ENCODE peak calls at places on chromosomes 13 and 19, in seven cellular contexts. One of them, this sample, is unnamed.

GRCh38 chr13:36778083-36778671 is 40.8 kb upstream of the RFXAP start:
- DNase-seq in fibroblast of the aortic adventitia: peak; percentile 23
- DNase-seq in cardiac muscle cell: no peak
- DNase-seq in stomach: no peak
- DNase-seq in bronchial epithelial cell: no peak
- DNase-seq in choroid plexus epithelial cell: peak; percentile 80
- DNase-seq in mucosa of descending colon: no peak
- DNase-seq in this sample: no peak

GRCh38 chr19:11196406-11197287 is 698 bp downstream of the KANK2 start:
- DNase-seq in fibroblast of the aortic adventitia: no peak
- DNase-seq in cardiac muscle cell: peak; percentile 53
- DNase-seq in stomach: peak; percentile 36
- DNase-seq in bronchial epithelial cell: no peak
- DNase-seq in choroid plexus epithelial cell: peak; percentile 34
- DNase-seq in mucosa of descending colon: peak; percentile 37
- DNase-seq in this sample: no peak

GRCh38 chr13:98556968-98557591 is 19.8 kb downstream of the STK24 start:
- DNase-seq in fibroblast of the aortic adventitia: no peak
- DNase-seq in cardiac muscle cell: no peak
- DNase-seq in stomach: peak; percentile 39
- DNase-seq in bronchial epithelial cell: no peak
- DNase-seq in choroid plexus epithelial cell: no peak
- DNase-seq in mucosa of descending colon: no peak
- DNase-seq in this sample: no peak

GRCh38 chr13:32501058-32501457 is 37.5 kb downstream of the N4BP2L2 start:
- DNase-seq in fibroblast of the aortic adventitia: no peak
- DNase-seq in cardiac muscle cell: no peak
- DNase-seq in stomach: no peak
- DNase-seq in bronchial epithelial cell: no peak
- DNase-seq in choroid plexus epithelial cell: peak; percentile 22
- DNase-seq in mucosa of descending colon: no peak
- DNase-seq in this sample: no peak

GRCh38 chr19:11267316-11268085 is 5.2 kb upstream of the DOCK6 start:
- DNase-seq in fibroblast of the aortic adventitia: no peak
- DNase-seq in cardiac muscle cell: no peak
- DNase-seq in stomach: no peak
- DNase-seq in bronchial epithelial cell: no peak
- DNase-seq in choroid plexus epithelial cell: no peak
- DNase-seq in mucosa of descending colon: no peak
- DNase-seq in this sample: no peak

GRCh38 chr13:99802416-99802815 is 169.2 kb downstream of the ZIC5 start:
- DNase-seq in fibroblast of the aortic adventitia: no peak
- DNase-seq in cardiac muscle cell: no peak
- DNase-seq in stomach: no peak
- DNase-seq in bronchial epithelial cell: peak; percentile 70
- DNase-seq in choroid plexus epithelial cell: no peak
- DNase-seq in mucosa of descending colon: no peak
- DNase-seq in this sample: no peak

GRCh38 chr13:26628706-26629105 is 71.2 kb downstream of the WASF3 start:
- DNase-seq in fibroblast of the aortic adventitia: peak; percentile 51
- DNase-seq in cardiac muscle cell: peak; percentile 23
- DNase-seq in stomach: no peak
- DNase-seq in bronchial epithelial cell: peak; percentile 28
- DNase-seq in choroid plexus epithelial cell: peak; percentile 76
- DNase-seq in mucosa of descending colon: peak; percentile 27
- DNase-seq in this sample: no peak

GRCh38 chr19:8329993-8330392 is 8.7 kb downstream of the RPS28 start:
- DNase-seq in fibroblast of the aortic adventitia: no peak
- DNase-seq in cardiac muscle cell: no peak
- DNase-seq in stomach: no peak
- DNase-seq in bronchial epithelial cell: peak; percentile 66
- DNase-seq in choroid plexus epithelial cell: no peak
- DNase-seq in mucosa of descending colon: no peak
- DNase-seq in this sample: no peak

GRCh38 chr13:98474292-98474691 is 102.6 kb downstream of the STK24 start:
- DNase-seq in fibroblast of the aortic adventitia: no peak
- DNase-seq in cardiac muscle cell: no peak
- DNase-seq in stomach: no peak
- DNase-seq in bronchial epithelial cell: no peak
- DNase-seq in choroid plexus epithelial cell: no peak
- DNase-seq in mucosa of descending colon: no peak
- DNase-seq in this sample: no peak

GRCh38 chr13:27535546-27535945 is 84.8 kb downstream of the LNX2 start:
- DNase-seq in fibroblast of the aortic adventitia: no peak
- DNase-seq in cardiac muscle cell: no peak
- DNase-seq in stomach: no peak
- DNase-seq in bronchial epithelial cell: peak; percentile 33
- DNase-seq in choroid plexus epithelial cell: no peak
- DNase-seq in mucosa of descending colon: no peak
- DNase-seq in this sample: no peak

GRCh38 chr19:42175952-42176648 is 41.4 kb downstream of the DEDD2 start:
- DNase-seq in fibroblast of the aortic adventitia: peak; percentile 25
- DNase-seq in cardiac muscle cell: no peak
- DNase-seq in stomach: no peak
- DNase-seq in bronchial epithelial cell: no peak
- DNase-seq in choroid plexus epithelial cell: peak; percentile 47
- DNase-seq in mucosa of descending colon: no peak
- DNase-seq in this sample: peak; percentile 15

GRCh38 chr19:644789-645188 is 5.1 kb downstream of the FGF22 start:
- DNase-seq in fibroblast of the aortic adventitia: no peak
- DNase-seq in cardiac muscle cell: no peak
- DNase-seq in stomach: no peak
- DNase-seq in bronchial epithelial cell: no peak
- DNase-seq in choroid plexus epithelial cell: no peak
- DNase-seq in mucosa of descending colon: no peak
- DNase-seq in this sample: no peak

GRCh38 chr19:10603084-10603872 is 16.2 kb upstream of the AP1M2 start:
- DNase-seq in fibroblast of the aortic adventitia: no peak
- DNase-seq in cardiac muscle cell: peak; percentile 16
- DNase-seq in stomach: peak; percentile 57
- DNase-seq in bronchial epithelial cell: no peak
- DNase-seq in choroid plexus epithelial cell: peak; percentile 18
- DNase-seq in mucosa of descending colon: peak; percentile 59
- DNase-seq in this sample: no peak

GRCh38 chr13:109610517-109610916 is 175.9 kb downstream of the IRS2 start:
- DNase-seq in fibroblast of the aortic adventitia: no peak
- DNase-seq in cardiac muscle cell: peak; percentile 27
- DNase-seq in stomach: peak; percentile 48
- DNase-seq in bronchial epithelial cell: peak; percentile 22
- DNase-seq in choroid plexus epithelial cell: peak; percentile 26
- DNase-seq in mucosa of descending colon: peak; percentile 68
- DNase-seq in this sample: no peak

DNA sequence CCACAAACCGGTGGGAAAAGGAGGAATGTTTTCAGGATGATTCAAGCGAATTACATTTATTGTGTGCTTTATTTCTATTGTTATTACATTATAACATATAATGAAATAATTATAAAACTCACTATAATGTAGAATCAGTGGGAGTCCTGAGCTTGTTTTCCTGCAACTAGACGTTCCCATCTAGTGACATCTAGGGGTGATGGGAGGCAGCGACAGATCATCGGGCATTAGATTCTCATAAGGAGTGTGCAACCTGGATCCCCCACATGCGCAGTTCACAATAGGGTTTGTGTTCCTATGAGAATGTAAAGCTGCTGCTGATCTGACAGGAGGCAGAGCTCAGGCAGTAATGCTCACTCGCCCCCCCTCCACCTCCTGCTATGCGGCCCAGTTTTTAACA is 54.5 kb downstream of the SPTBN4 start:
- DNase-seq in fibroblast of the aortic adventitia: peak; percentile 55
- DNase-seq in cardiac muscle cell: no peak
- DNase-seq in stomach: no peak
- DNase-seq in bronchial epithelial cell: peak; percentile 20
- DNase-seq in choroid plexus epithelial cell: peak; percentile 53
- DNase-seq in mucosa of descending colon: no peak
- DNase-seq in this sample: no peak
- TF ChIP-seq CTCF in fibroblast of the aortic adventitia: peak; percentile 62
- TF ChIP-seq CTCF in cardiac muscle cell: peak; percentile 43
- TF ChIP-seq CTCF in stomach: no peak
- TF ChIP-seq CTCF in bronchial epithelial cell: peak; percentile 17
- TF ChIP-seq CTCF in choroid plexus epithelial cell: peak; percentile 57
- TF ChIP-seq CTCF in mucosa of descending colon: no peak
- TF ChIP-seq CTCF in this sample: no peak

GRCh38 chr19:19406878-19407639 is 1.6 kb downstream of the GATAD2A start:
- DNase-seq in fibroblast of the aortic adventitia: peak; percentile 53
- DNase-seq in cardiac muscle cell: no peak
- DNase-seq in stomach: peak; percentile 59
- DNase-seq in bronchial epithelial cell: peak; percentile 52
- DNase-seq in choroid plexus epithelial cell: peak; percentile 52
- DNase-seq in mucosa of descending colon: peak; percentile 72
- DNase-seq in this sample: peak; percentile 63

GRCh38 chr19:19409235-19410030 is 4.0 kb downstream of the GATAD2A start:
- DNase-seq in fibroblast of the aortic adventitia: no peak
- DNase-seq in cardiac muscle cell: no peak
- DNase-seq in stomach: no peak
- DNase-seq in bronchial epithelial cell: peak; percentile 71
- DNase-seq in choroid plexus epithelial cell: no peak
- DNase-seq in mucosa of descending colon: no peak
- DNase-seq in this sample: no peak

GRCh38 chr19:19405919-19406877 is 723 bp downstream of the GATAD2A start:
- DNase-seq in fibroblast of the aortic adventitia: peak; percentile 71
- DNase-seq in cardiac muscle cell: peak; percentile 69
- DNase-seq in stomach: peak; percentile 49
- DNase-seq in bronchial epithelial cell: no peak
- DNase-seq in choroid plexus epithelial cell: peak; percentile 52
- DNase-seq in mucosa of descending colon: peak; percentile 59
- DNase-seq in this sample: no peak

GRCh38 chr19:19404879-19405860 is at the start of gene GATAD2A:
- DNase-seq in fibroblast of the aortic adventitia: peak; percentile 92
- DNase-seq in cardiac muscle cell: peak; percentile 96
- DNase-seq in stomach: peak; percentile 96
- DNase-seq in bronchial epithelial cell: peak; percentile 87
- DNase-seq in choroid plexus epithelial cell: peak; percentile 93
- DNase-seq in mucosa of descending colon: peak; percentile 97
- DNase-seq in this sample: peak; percentile 94

GRCh38 chr19:19407640-19407933 is 2.1 kb downstream of the GATAD2A start:
- DNase-seq in fibroblast of the aortic adventitia: no peak
- DNase-seq in cardiac muscle cell: no peak
- DNase-seq in stomach: no peak
- DNase-seq in bronchial epithelial cell: no peak
- DNase-seq in choroid plexus epithelial cell: no peak
- DNase-seq in mucosa of descending colon: no peak
- DNase-seq in this sample: no peak
- H3K4me3 ChIP-seq in fibroblast of the aortic adventitia: peak overlapping the region; percentile 79
- H3K4me3 ChIP-seq in cardiac muscle cell: no peak overlapping the region
- H3K4me3 ChIP-seq in stomach: peak overlapping the region; percentile 93
- H3K4me3 ChIP-seq in bronchial epithelial cell: no peak overlapping the region
- H3K4me3 ChIP-seq in choroid plexus epithelial cell: peak overlapping the region; percentile 76
- H3K4me3 ChIP-seq in mucosa of descending colon: no peak overlapping the region
- H3K4me3 ChIP-seq in this sample: no peak overlapping the region

DNA sequence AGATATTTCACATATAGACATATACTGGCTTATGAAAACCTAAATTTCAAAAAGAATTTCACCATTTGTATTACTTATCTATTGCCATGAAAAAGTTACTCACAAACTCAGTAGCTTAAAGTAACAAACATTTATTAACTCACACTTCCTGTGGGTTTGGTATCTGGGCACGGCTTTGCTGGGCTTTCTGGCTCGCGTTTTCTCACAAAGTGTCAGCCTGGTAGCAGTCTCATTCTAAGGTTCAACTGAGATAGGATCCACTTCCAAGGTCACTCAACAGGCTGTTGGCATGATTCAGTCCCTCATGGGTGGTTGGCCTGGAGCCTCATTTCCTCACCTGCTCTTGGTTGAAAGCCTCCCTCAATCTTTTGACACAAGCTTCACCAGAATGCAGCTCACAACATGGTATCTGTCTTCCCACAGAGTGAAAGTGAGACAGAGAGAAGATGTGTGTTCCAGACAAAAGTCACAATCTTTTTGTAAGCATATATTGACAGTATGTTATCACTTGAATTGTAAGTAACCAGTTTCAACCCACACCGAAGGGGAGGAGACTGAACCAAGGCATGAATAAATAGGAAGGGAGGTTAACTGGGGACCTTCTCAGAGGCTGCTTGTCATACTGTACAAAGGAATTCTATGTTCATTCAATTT is 1065.8 kb upstream of the SPRY2 start:
- DNase-seq in fibroblast of the aortic adventitia: no peak
- DNase-seq in cardiac muscle cell: no peak
- DNase-seq in stomach: no peak
- DNase-seq in bronchial epithelial cell: no peak
- DNase-seq in choroid plexus epithelial cell: no peak
- DNase-seq in mucosa of descending colon: no peak
- DNase-seq in this sample: no peak
- TF ChIP-seq CTCF in fibroblast of the aortic adventitia: no peak
- TF ChIP-seq CTCF in cardiac muscle cell: no peak
- TF ChIP-seq CTCF in stomach: no peak
- TF ChIP-seq CTCF in bronchial epithelial cell: no peak
- TF ChIP-seq CTCF in choroid plexus epithelial cell: no peak
- TF ChIP-seq CTCF in mucosa of descending colon: no peak
- TF ChIP-seq CTCF in this sample: no peak

GRCh38 chr19:58455306-58455705 is 3.9 kb downstream of the ZNF324B start:
- DNase-seq in fibroblast of the aortic adventitia: no peak
- DNase-seq in cardiac muscle cell: no peak
- DNase-seq in stomach: no peak
- DNase-seq in bronchial epithelial cell: no peak
- DNase-seq in choroid plexus epithelial cell: no peak
- DNase-seq in mucosa of descending colon: no peak
- DNase-seq in this sample: no peak

GRCh38 chr19:58453743-58454142 is 2.3 kb downstream of the ZNF324B start:
- DNase-seq in fibroblast of the aortic adventitia: no peak
- DNase-seq in cardiac muscle cell: no peak
- DNase-seq in stomach: no peak
- DNase-seq in bronchial epithelial cell: no peak
- DNase-seq in choroid plexus epithelial cell: no peak
- DNase-seq in mucosa of descending colon: no peak
- DNase-seq in this sample: no peak

GRCh38 chr19:58456111-58456510 is 4.7 kb downstream of the ZNF324B start:
- DNase-seq in fibroblast of the aortic adventitia: no peak
- DNase-seq in cardiac muscle cell: no peak
- DNase-seq in stomach: no peak
- DNase-seq in bronchial epithelial cell: no peak
- DNase-seq in choroid plexus epithelial cell: no peak
- DNase-seq in mucosa of descending colon: no peak
- DNase-seq in this sample: no peak

GRCh38 chr19:58450836-58451357 is 525 bp upstream of the ZNF324B start:
- DNase-seq in fibroblast of the aortic adventitia: no peak
- DNase-seq in cardiac muscle cell: no peak
- DNase-seq in stomach: no peak
- DNase-seq in bronchial epithelial cell: no peak
- DNase-seq in choroid plexus epithelial cell: no peak
- DNase-seq in mucosa of descending colon: peak; percentile 73
- DNase-seq in this sample: no peak

DNA sequence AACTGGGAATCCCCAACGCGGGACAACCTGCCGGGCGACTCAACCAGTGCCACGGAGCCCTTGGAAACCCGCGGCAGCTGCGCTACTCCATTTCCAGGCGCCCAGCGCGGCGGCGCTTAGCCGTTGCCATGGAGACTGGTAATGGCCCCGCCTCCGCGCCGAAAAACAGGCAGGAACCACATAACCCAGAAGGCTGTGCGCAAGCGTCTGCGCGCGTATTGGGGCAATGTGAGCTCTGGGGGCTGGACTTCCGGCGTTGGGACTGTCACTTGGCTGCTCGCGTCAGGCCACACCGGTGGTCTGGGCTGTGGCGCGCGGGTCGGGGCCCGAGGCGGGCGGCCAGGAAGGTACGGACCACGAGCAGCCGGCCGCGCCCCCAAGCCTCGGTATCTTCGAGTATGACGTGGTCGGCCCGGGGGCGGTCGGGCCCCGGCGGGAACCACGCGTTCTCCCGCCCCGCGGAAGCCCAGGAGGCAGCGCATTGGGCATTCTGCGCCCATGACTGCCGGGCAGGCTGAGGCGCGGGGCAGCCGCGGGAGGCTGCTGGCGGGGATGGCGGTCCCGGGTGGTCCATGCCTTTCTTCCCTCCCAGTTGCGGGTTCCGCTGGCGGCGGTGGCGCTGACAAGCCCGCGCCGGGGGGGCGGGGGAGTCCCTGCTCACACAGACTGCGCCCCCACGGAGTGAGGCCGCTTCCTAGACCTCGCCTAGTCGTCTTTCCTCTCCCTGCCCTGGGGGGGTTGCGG is at the start of gene ZNF324B:
- DNase-seq in fibroblast of the aortic adventitia: peak; percentile 91
- DNase-seq in cardiac muscle cell: peak; percentile 99
- DNase-seq in stomach: peak; percentile 97
- DNase-seq in bronchial epithelial cell: peak; percentile 87
- DNase-seq in choroid plexus epithelial cell: peak; percentile 95
- DNase-seq in mucosa of descending colon: peak; percentile 98
- DNase-seq in this sample: peak; percentile 99
- H3K4me3 ChIP-seq in fibroblast of the aortic adventitia: peak within 1 kb of the TSS; percentile 84
- H3K4me3 ChIP-seq in cardiac muscle cell: peak within 1 kb of the TSS; percentile 89
- H3K4me3 ChIP-seq in stomach: peak within 1 kb of the TSS; percentile 96
- H3K4me3 ChIP-seq in bronchial epithelial cell: peak within 1 kb of the TSS; percentile 87
- H3K4me3 ChIP-seq in choroid plexus epithelial cell: peak within 1 kb of the TSS; percentile 91
- H3K4me3 ChIP-seq in mucosa of descending colon: peak within 1 kb of the TSS; percentile 65
- H3K4me3 ChIP-seq in this sample: peak within 1 kb of the TSS; percentile 63